ENCODE peak calls at places on chromosomes 5 and 9, in nine cellular contexts. V is NCI-H345; A is GM12892; Y is stimulated activated CD8-positive, alpha-beta memory T cell treated with anti-CD3 and anti-CD28 coated beads, Interleukin-2, amount 100 ng/mL, for 48 hours; M is EH; F is heart left ventricle; S is sciatic nerve; H is neural progenitor cell; U is NCI-H510A. N is an unnamed sample.

GRCh38 chr5:74409166-74409706 is 231.3 kb downstream of the ENC1 start:
- DNase-seq in F (no peak), H (no peak), A (no peak), U (no peak), V (peak; percentile 54), Y (no peak), M (no peak), S (no peak), N (no peak)

GRCh38 chr5:65390208-65390607 is 91.5 kb downstream of the ADAMTS6 start:
- DNase-seq in V (no peak), H (no peak), S (no peak), A (no peak), M (no peak), U (no peak), F (no peak), Y (no peak), N (no peak)

GRCh38 chr5:91288117-91288516 is 95.0 kb downstream of the ARRDC3 start:
- DNase-seq in V (no peak), Y (no peak), M (peak; percentile 71), H (no peak), U (no peak), F (no peak), S (no peak), A (no peak), N (no peak)

GRCh38 chr5:125835293-125836172 is 587.7 kb upstream of the GRAMD2B start:
- DNase-seq in V (peak; percentile 0), U (no peak), F (peak; percentile 32), H (peak; percentile 67), M (peak; percentile 7), Y (no peak), S (no peak), A (no peak), N (no peak)

GRCh38 chr9:90942555-90942954 is 140.9 kb downstream of the SYK start:
- DNase-seq in S (no peak), U (peak; percentile 85), F (no peak), Y (no peak), A (no peak), H (no peak), V (peak; percentile 24), M (no peak), N (no peak)

GRCh38 chr9:87464110-87464991 is 33.3 kb upstream of the DAPK1 start:
- DNase-seq in A (no peak), H (no peak), M (peak; percentile 50), U (no peak), V (no peak), F (no peak), Y (no peak), S (no peak), N (no peak)

GRCh38 chr9:108786756-108787663 is 68.8 kb downstream of the ACTL7B start:
- DNase-seq in M (peak; percentile 82), S (no peak), V (peak; percentile 10), F (no peak), H (peak; percentile 67), A (no peak), U (no peak), Y (no peak), N (no peak)

GRCh38 chr9:70924905-70925547 is 196.4 kb downstream of the TRPM3 start:
- DNase-seq in U (no peak), M (peak; percentile 87), Y (no peak), H (peak; percentile 81), S (no peak), V (peak; percentile 29), F (peak; percentile 19), A (no peak), N (no peak)

GRCh38 chr9:72983056-72983455 is 30.2 kb upstream of the ALDH1A1 start:
- DNase-seq in A (no peak), M (peak; percentile 15), Y (no peak), V (no peak), F (no peak), H (no peak), U (no peak), S (no peak), N (no peak)

GRCh38 chr9:73080110-73080683 is 71.5 kb upstream of the ANXA1 start:
- DNase-seq in A (no peak), F (no peak), U (no peak), M (peak; percentile 44), S (no peak), Y (no peak), V (no peak), H (peak; percentile 24), N (no peak)

GRCh38 chr9:137348781-137349470 is 46.9 kb upstream of the NRARP start:
- DNase-seq in U (no peak), Y (no peak), M (no peak), A (no peak), V (no peak), S (no peak), H (no peak), F (no peak), N (no peak)

N was measured in coronary artery.